ENCODE peak calls at places on chromosome 10, in six cellular contexts. J is stomach, W is lung, V is IMR-90, B is thoracic aorta, N is fibroblast of lung. L is an unnamed sample.

GRCh38 chr10:109274681-109275080 is 648.6 kb downstream of the XPNPEP1 start:
- DNase-seq in B (no peak), N (no peak), V (no peak), J (no peak), W (no peak), L (no peak)

GRCh38 chr10:31340343-31340742 is 21.3 kb downstream of the ZEB1 start:
- DNase-seq in N (peak; percentile 10), B (no peak), W (no peak), J (no peak), V (no peak), L (peak; percentile 5)

GRCh38 chr10:22553452-22553995 is 160.9 kb downstream of the PIP4K2A start:
- DNase-seq in N (no peak), J (no peak), V (no peak), B (no peak), W (no peak), L (no peak)

GRCh38 chr10:69130251-69130650 is 6.3 kb downstream of the VPS26A start:
- DNase-seq in V (peak; percentile 40), J (no peak), N (peak; percentile 48), W (no peak), B (no peak), L (no peak)

GRCh38 chr10:29687411-29688160 is 52.8 kb upstream of the SVIL start:
- DNase-seq in N (peak; percentile 41), W (no peak), B (no peak), V (peak; percentile 25), J (no peak), L (no peak)

GRCh38 chr10:59098811-59099452 is 77.5 kb upstream of the PHYHIPL start:
- DNase-seq in W (no peak), J (no peak), V (peak; percentile 41), B (no peak), N (peak; percentile 35), L (peak; percentile 35)

GRCh38 chr10:23403278-23403677 is 35.6 kb upstream of the OTUD1 start:
- DNase-seq in B (no peak), V (no peak), J (no peak), W (no peak), N (no peak), L (no peak)

GRCh38 chr10:125795637-125796190 is 20.1 kb upstream of the MMP21 start:
- DNase-seq in W (no peak), B (no peak), V (no peak), J (no peak), N (no peak), L (no peak)

GRCh38 chr10:110764378-110764777 is 107.3 kb upstream of the PDCD4 start:
- DNase-seq in J (no peak), W (no peak), V (no peak), B (no peak), N (no peak), L (no peak)

GRCh38 chr10:5533098-5533731 is 8.5 kb downstream of the CALML3 start:
- DNase-seq in V (no peak), W (no peak), B (no peak), J (no peak), N (no peak), L (no peak)

GRCh38 chr10:95767884-95768556 is 12.1 kb downstream of the ENTPD1 start:
- DNase-seq in B (no peak), J (no peak), V (peak; percentile 66), W (no peak), N (peak; percentile 10), L (no peak)

GRCh38 chr10:71088054-71088453 is 124.3 kb upstream of the UNC5B start:
- DNase-seq in B (no peak), W (peak; percentile 14), N (peak; percentile 86), J (peak; percentile 7), V (no peak), L (no peak)

GRCh38 chr10:49679480-49679893 is at the start of gene C10orf53:
- DNase-seq in W (no peak), B (no peak), J (no peak), V (peak; percentile 16), N (peak; percentile 37), L (peak; percentile 90)

GRCh38 chr10:124287791-124288190 is 130.9 kb downstream of the OAT start:
- DNase-seq in W (no peak), V (no peak), J (peak; percentile 17), N (no peak), B (no peak), L (no peak)

GRCh38 chr10:96400465-96400864 is 41.7 kb upstream of the OPALIN start:
- DNase-seq in W (no peak), V (no peak), J (no peak), N (no peak), B (no peak), L (no peak)

GRCh38 chr10:100993986-100994708 is 5.5 kb upstream of the LZTS2 start:
- DNase-seq in W (no peak), V (peak; percentile 45), J (no peak), N (no peak), B (no peak), L (peak; percentile 66)

GRCh38 chr10:69968830-69969229 is 83.8 kb upstream of the MACROH2A2 start:
- DNase-seq in N (no peak), B (no peak), V (peak; percentile 33), J (peak; percentile 18), W (no peak), L (peak; percentile 48)

GRCh38 chr10:72719941-72720592 is 28.1 kb downstream of the MCU start:
- DNase-seq in N (peak; percentile 45), V (no peak), B (no peak), W (no peak), J (no peak), L (no peak)

GRCh38 chr10:3699896-3700295 is 85.1 kb downstream of the KLF6 start:
- DNase-seq in B (no peak), J (no peak), V (no peak), W (no peak), N (no peak), L (no peak)

GRCh38 chr10:130719447-130719752 is 583.2 kb downstream of the GLRX3 start:
- DNase-seq in N (no peak), J (no peak), V (no peak), B (no peak), W (no peak), L (no peak)

GRCh38 chr10:130721971-130722370 is 585.8 kb downstream of the GLRX3 start:
- DNase-seq in N (no peak), B (no peak), W (no peak), V (no peak), J (no peak), L (no peak)

GRCh38 chr10:130723704-130724103 is 587.5 kb downstream of the GLRX3 start:
- DNase-seq in N (no peak), V (no peak), W (no peak), B (no peak), J (no peak), L (no peak)

GRCh38 chr10:130717088-130717487 is 580.9 kb downstream of the GLRX3 start:
- DNase-seq in J (no peak), W (no peak), V (no peak), N (no peak), B (no peak), L (no peak)

GRCh38 chr10:130720235-130720634 is 584.0 kb downstream of the GLRX3 start:
- DNase-seq in N (no peak), V (no peak), W (no peak), J (no peak), B (no peak), L (no peak)
- H3K4me3 ChIP-seq in N (no peak overlapping the region), V (no peak overlapping the region), W (no peak overlapping the region), J (no peak overlapping the region), B (no peak overlapping the region), L (no peak overlapping the region)

GRCh38 chr10:123135415-123136141 is at the start of gene HMX3:
- DNase-seq in W (no peak), V (peak; percentile 23), B (no peak), J (no peak), N (no peak), L (no peak)
- H3K4me1 ChIP-seq in W (peaks cover 33% of the 10 kb centered on the region), V (peaks cover 2% of the 10 kb centered on the region), B (peaks cover 23% of the 10 kb centered on the region), J (peaks cover 62% of the 10 kb centered on the region), N (peaks cover 5% of the 10 kb centered on the region), L (peaks cover 16% of the 10 kb centered on the region)

DNA sequence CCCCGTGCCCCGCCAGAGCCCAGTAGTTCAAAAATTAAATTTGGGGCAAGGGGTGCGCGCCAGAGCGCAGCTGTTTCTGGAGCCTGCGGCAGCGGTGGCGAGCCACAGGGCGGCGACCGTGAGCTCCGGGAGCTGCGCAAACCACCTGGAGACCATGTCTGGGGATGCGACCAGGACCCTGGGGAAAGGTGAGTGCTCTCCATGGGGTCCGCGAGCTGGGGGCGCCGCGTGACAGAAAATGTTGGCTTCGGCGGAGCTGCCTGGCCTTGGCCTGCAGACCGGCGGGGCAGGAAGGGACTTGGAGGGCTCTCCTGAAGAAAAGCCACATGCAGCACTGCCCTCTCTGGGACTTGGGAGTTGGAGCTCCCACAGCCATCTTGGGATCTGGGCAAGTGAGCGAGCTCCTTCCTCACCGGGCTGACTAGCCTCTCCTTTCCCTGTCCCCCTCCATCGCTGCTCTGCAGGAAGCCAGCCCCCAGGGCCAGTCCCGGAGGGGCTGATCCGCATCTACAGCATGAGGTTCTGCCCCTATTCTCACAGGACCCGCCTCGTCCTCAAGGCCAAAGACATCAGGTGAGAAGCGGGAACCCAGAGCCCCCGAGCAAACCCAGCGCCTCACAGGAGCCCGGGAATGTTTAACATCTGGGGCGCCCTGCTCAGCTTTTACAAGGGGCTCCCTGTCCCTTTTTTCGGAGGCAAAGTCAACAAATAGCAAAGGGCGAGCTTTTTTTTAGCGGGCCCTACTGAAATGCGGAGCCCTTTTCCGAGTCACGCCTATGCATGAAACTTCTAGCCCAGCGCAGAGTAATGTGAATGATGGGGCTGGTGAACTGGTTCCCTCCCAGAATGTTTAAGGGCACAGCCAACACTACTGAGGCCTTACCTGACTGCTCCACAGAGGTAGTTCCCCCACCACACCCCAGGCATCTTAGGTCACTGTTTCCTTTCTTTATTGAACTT is 6.1 kb downstream of the GSTO2 start:
- DNase-seq in N (no peak), B (no peak), V (no peak), W (peak; percentile 57), J (peak; percentile 68), L (peak; percentile 61)
- H3K4me3 ChIP-seq in N (peak overlapping the region; percentile 52), B (peak overlapping the region; percentile 57), V (peak overlapping the region; percentile 29), W (peak overlapping the region; percentile 27), J (peak overlapping the region; percentile 57), L (no peak overlapping the region)

GRCh38 chr10:130400890-130401289 is 264.7 kb downstream of the GLRX3 start:
- DNase-seq in B (no peak), V (no peak), J (no peak), W (no peak), N (no peak), L (no peak)

GRCh38 chr10:130396044-130396443 is 259.9 kb downstream of the GLRX3 start:
- DNase-seq in J (no peak), B (no peak), V (no peak), N (no peak), W (no peak), L (no peak)

GRCh38 chr10:130398090-130398994 is 262.2 kb downstream of the GLRX3 start:
- DNase-seq in W (no peak), V (no peak), J (no peak), N (no peak), B (no peak), L (no peak)

GRCh38 chr10:130401860-130402765 is 265.9 kb downstream of the GLRX3 start:
- DNase-seq in B (no peak), N (no peak), J (no peak), V (no peak), W (no peak), L (no peak)

DNA sequence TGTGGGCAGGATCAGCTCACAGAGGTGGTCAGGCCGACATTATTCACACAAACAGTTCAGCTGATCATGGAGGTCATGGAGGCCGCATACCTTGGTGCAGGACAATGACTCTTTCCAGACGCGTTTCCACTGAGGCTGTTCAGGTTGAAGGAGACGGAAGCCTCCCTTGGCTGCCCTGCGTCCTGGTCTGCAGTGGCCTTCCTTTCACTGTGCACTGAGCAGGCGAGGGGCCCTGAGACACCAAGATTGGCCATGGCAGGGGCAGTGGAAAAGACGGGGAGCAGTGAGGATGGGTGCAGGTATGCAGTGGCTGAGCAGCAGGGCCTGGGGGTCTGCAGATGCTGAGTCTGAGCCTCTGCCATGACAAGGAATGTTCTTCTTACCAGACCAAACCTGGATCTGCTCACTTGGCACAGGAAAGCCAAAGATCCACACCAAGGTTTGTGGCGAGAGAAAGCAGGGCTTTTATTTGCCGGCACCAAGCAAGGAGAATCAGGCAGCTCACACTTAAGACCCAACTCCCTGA is 263.3 kb downstream of the GLRX3 start:
- DNase-seq in N (no peak), W (no peak), J (no peak), B (no peak), V (no peak), L (no peak)
- H3K4me1 ChIP-seq in N (no peaks in the 10 kb centered on the region), W (no peaks in the 10 kb centered on the region), J (no peaks in the 10 kb centered on the region), B (no peaks in the 10 kb centered on the region), V (no peaks in the 10 kb centered on the region), L (no peaks in the 10 kb centered on the region)